ENCODE peak calls at places on chromosomes 11 and 22, in six cellular contexts. H is amniotic stem cell; Q is CD8-positive, alpha-beta T cell; N is astrocyte of the spinal cord; I is upper lobe of right lung; A is lower leg skin. D is an unnamed sample.

GRCh38 chr11:76288166-76288978 is 82.1 kb upstream of the WNT11 start:
- DNase-seq in Q (peak), A (no peak), I (no peak), N (peak), H (no peak), D (no peak)

GRCh38 chr11:62611705-62612365 is 740 bp downstream of the EML3 start:
- DNase-seq in A (peak), I (peak), N (peak), Q (no peak), H (no peak), D (peak)

GRCh38 chr11:62856333-62856910 is 17.0 kb upstream of the WDR74 start:
- DNase-seq in N (peak), H (no peak), A (no peak), Q (no peak), I (no peak), D (peak)

GRCh38 chr11:129709801-129710398 is 105.7 kb upstream of the TMEM45B start:
- DNase-seq in A (peak), H (no peak), Q (no peak), N (no peak), I (no peak), D (no peak)

GRCh38 chr11:121336279-121336947 is 43.8 kb downstream of the SC5D start:
- DNase-seq in A (no peak), I (no peak), Q (no peak), N (no peak), H (no peak), D (no peak)

GRCh38 chr22:42283288-42284229 is 13.1 kb upstream of the TCF20 start:
- DNase-seq in N (no peak), Q (no peak), A (no peak), I (peak), H (no peak), D (peak)

GRCh38 chr22:36796629-36797175 is 20.1 kb downstream of the PVALB start:
- DNase-seq in H (no peak), I (no peak), Q (no peak), A (no peak), N (no peak), D (no peak)

GRCh38 chr11:66970808-66971442 is 4.2 kb upstream of the C11orf86 start:
- DNase-seq in I (no peak), Q (no peak), N (peak), A (no peak), H (peak), D (no peak)